ENCODE peak calls at places on chromosomes 11 and 22, in four cellular contexts. G is NCI-H2227 treated with DMSO at 0.1 percent for 48 hours, L is fibroblast of villous mesenchyme, M is NCI-H1930. T is an unnamed sample.

GRCh38 chr22:39510529-39511149 is 8.5 kb downstream of the MIEF1 start:
- DNase-seq in M (no peak), L (no peak), G (no peak), T (no peak)

GRCh38 chr11:43942651-43943356 is 367 bp downstream of the C11orf96 start:
- DNase-seq in L (peak; percentile 35), G (peak; percentile 28), M (peak; percentile 19), T (no peak)

GRCh38 chr11:67541198-67541597 is 18.0 kb upstream of the CABP2 start:
- DNase-seq in L (no peak), G (no peak), M (no peak), T (no peak)

GRCh38 chr22:28454431-28455064 is 225.1 kb downstream of the TTC28 start:
- DNase-seq in L (no peak), G (no peak), M (no peak), T (no peak)

GRCh38 chr11:102230186-102230585 is 87.1 kb upstream of the BIRC3 start:
- DNase-seq in L (no peak), G (no peak), M (no peak), T (no peak)

GRCh38 chr11:3934658-3935057 is 79.2 kb downstream of the STIM1 start:
- DNase-seq in L (peak; percentile 53), G (no peak), M (no peak), T (no peak)

GRCh38 chr11:45926001-45926401 is 3.5 kb downstream of the LARGE2 start:
- DNase-seq in M (no peak), L (no peak), G (no peak), T (peak; percentile 40)

GRCh38 chr22:47540011-47540410 is 777.6 kb downstream of the TBC1D22A start:
- DNase-seq in L (no peak), M (no peak), G (no peak), T (no peak)

GRCh38 chr11:83674498-83674897 is 388.3 kb upstream of the CCDC90B start:
- DNase-seq in M (no peak), L (no peak), G (no peak), T (no peak)

GRCh38 chr22:42214625-42215415 is 55.6 kb downstream of the TCF20 start:
- DNase-seq in M (no peak), G (no peak), L (no peak), T (no peak)

GRCh38 chr11:1876361-1877063 is 15.2 kb downstream of the PRR33 start:
- DNase-seq in G (no peak), M (no peak), L (peak; percentile 97), T (peak; percentile 62)

GRCh38 chr11:60914620-60915249 is 777 bp downstream of the TMEM109 start:
- DNase-seq in L (peak; percentile 20), G (no peak), M (no peak), T (no peak)

GRCh38 chr11:92852203-92852602 is 117.2 kb upstream of the MTNR1B start:
- DNase-seq in G (no peak), M (no peak), L (no peak), T (no peak)

GRCh38 chr11:134033276-134033675 is 35.6 kb upstream of the JAM3 start:
- DNase-seq in G (no peak), M (no peak), L (no peak), T (no peak)

GRCh38 chr22:19872779-19873137 is 18.1 kb upstream of the GNB1L start:
- DNase-seq in G (no peak), L (no peak), M (no peak), T (peak; percentile 21)